ENCODE peak calls at places on chromosomes 13 and 19, in four cellular contexts. One of them, this sample, is unnamed.

GRCh38 chr13:110116072-110116487 is 190.9 kb downstream of the COL4A1 start:
- DNase-seq in fibroblast of the aortic adventitia: peak; percentile 60
- DNase-seq in Peyer's patch: peak; percentile 75
- DNase-seq in pancreas: peak; percentile 90
- DNase-seq in this sample: peak; percentile 68

GRCh38 chr13:94335786-94336357 is 143.6 kb downstream of the DCT start:
- DNase-seq in Peyer's patch: no peak
- DNase-seq in pancreas: no peak
- DNase-seq in fibroblast of the aortic adventitia: no peak
- DNase-seq in this sample: no peak

GRCh38 chr19:12750851-12751250 is 740 bp upstream of the BEST2 start:
- DNase-seq in pancreas: no peak
- DNase-seq in fibroblast of the aortic adventitia: no peak
- DNase-seq in Peyer's patch: no peak
- DNase-seq in this sample: no peak

GRCh38 chr13:80654638-80655249 is 313.8 kb upstream of the SPRY2 start:
- DNase-seq in fibroblast of the aortic adventitia: no peak
- DNase-seq in Peyer's patch: peak; percentile 41
- DNase-seq in pancreas: peak; percentile 65
- DNase-seq in this sample: no peak

GRCh38 chr13:75876371-75877050 is 240.4 kb downstream of the LMO7 start:
- DNase-seq in fibroblast of the aortic adventitia: peak; percentile 83
- DNase-seq in Peyer's patch: no peak
- DNase-seq in pancreas: no peak
- DNase-seq in this sample: no peak

GRCh38 chr19:46069841-46070341 is 29.1 kb upstream of the IGFL4 start:
- DNase-seq in Peyer's patch: no peak
- DNase-seq in pancreas: no peak
- DNase-seq in fibroblast of the aortic adventitia: peak; percentile 98
- DNase-seq in this sample: no peak

GRCh38 chr19:45076029-45076850 is at the start of gene ZNF296:
- DNase-seq in fibroblast of the aortic adventitia: peak; percentile 21
- DNase-seq in pancreas: peak; percentile 85
- DNase-seq in Peyer's patch: peak; percentile 92
- DNase-seq in this sample: no peak

GRCh38 chr19:3783660-3784584 is 2.3 kb downstream of the MATK start:
- DNase-seq in fibroblast of the aortic adventitia: no peak
- DNase-seq in pancreas: no peak
- DNase-seq in Peyer's patch: no peak
- DNase-seq in this sample: no peak

GRCh38 chr19:52901842-52902241 is 4.4 kb upstream of the ZNF320 start:
- DNase-seq in Peyer's patch: no peak
- DNase-seq in fibroblast of the aortic adventitia: no peak
- DNase-seq in pancreas: no peak
- DNase-seq in this sample: no peak

GRCh38 chr13:33782631-33783030 is 35.3 kb upstream of the RFC3 start:
- DNase-seq in pancreas: no peak
- DNase-seq in Peyer's patch: no peak
- DNase-seq in fibroblast of the aortic adventitia: no peak
- DNase-seq in this sample: no peak

GRCh38 chr13:112446347-112446861 is 70.2 kb downstream of the SPACA7 start:
- DNase-seq in pancreas: no peak
- DNase-seq in fibroblast of the aortic adventitia: no peak
- DNase-seq in Peyer's patch: no peak
- DNase-seq in this sample: peak; percentile 53

GRCh38 chr19:51803529-51803928 is 8.6 kb downstream of the FPR3 start:
- DNase-seq in pancreas: no peak
- DNase-seq in Peyer's patch: no peak
- DNase-seq in fibroblast of the aortic adventitia: no peak
- DNase-seq in this sample: no peak

GRCh38 chr19:11576186-11576585 is 1.3 kb downstream of the ACP5 start:
- DNase-seq in Peyer's patch: no peak
- DNase-seq in fibroblast of the aortic adventitia: no peak
- DNase-seq in pancreas: no peak
- DNase-seq in this sample: no peak

GRCh38 chr19:11580665-11581418 is 3.4 kb upstream of the ACP5 start:
- DNase-seq in pancreas: no peak
- DNase-seq in fibroblast of the aortic adventitia: peak; percentile 7
- DNase-seq in Peyer's patch: no peak
- DNase-seq in this sample: no peak

GRCh38 chr19:11574689-11575088 is 2.8 kb downstream of the ACP5 start:
- DNase-seq in fibroblast of the aortic adventitia: no peak
- DNase-seq in Peyer's patch: no peak
- DNase-seq in pancreas: no peak
- DNase-seq in this sample: no peak

GRCh38 chr19:11578342-11579142 is 1.1 kb upstream of the ACP5 start:
- DNase-seq in pancreas: peak; percentile 66
- DNase-seq in fibroblast of the aortic adventitia: no peak
- DNase-seq in Peyer's patch: no peak
- DNase-seq in this sample: no peak

GRCh38 chr19:11577451-11578341 is at the start of gene ACP5:
- DNase-seq in Peyer's patch: no peak
- DNase-seq in pancreas: no peak
- DNase-seq in fibroblast of the aortic adventitia: no peak
- DNase-seq in this sample: no peak
- H3K4me3 ChIP-seq in Peyer's patch: peak within 1 kb of the TSS; percentile 63
- H3K4me3 ChIP-seq in pancreas: peak within 1 kb of the TSS; percentile 26
- H3K4me3 ChIP-seq in fibroblast of the aortic adventitia: no peak within 1 kb of the TSS
- H3K4me3 ChIP-seq in this sample: peak within 1 kb of the TSS; percentile 64

GRCh38 chr19:56271096-56271495 is 1.5 kb upstream of the EDDM13 start:
- DNase-seq in pancreas: no peak
- DNase-seq in fibroblast of the aortic adventitia: no peak
- DNase-seq in Peyer's patch: no peak
- DNase-seq in this sample: no peak
- H3K4me3 ChIP-seq in pancreas: no peak overlapping the region
- H3K4me3 ChIP-seq in fibroblast of the aortic adventitia: no peak overlapping the region
- H3K4me3 ChIP-seq in Peyer's patch: no peak overlapping the region
- H3K4me3 ChIP-seq in this sample: no peak overlapping the region

DNA sequence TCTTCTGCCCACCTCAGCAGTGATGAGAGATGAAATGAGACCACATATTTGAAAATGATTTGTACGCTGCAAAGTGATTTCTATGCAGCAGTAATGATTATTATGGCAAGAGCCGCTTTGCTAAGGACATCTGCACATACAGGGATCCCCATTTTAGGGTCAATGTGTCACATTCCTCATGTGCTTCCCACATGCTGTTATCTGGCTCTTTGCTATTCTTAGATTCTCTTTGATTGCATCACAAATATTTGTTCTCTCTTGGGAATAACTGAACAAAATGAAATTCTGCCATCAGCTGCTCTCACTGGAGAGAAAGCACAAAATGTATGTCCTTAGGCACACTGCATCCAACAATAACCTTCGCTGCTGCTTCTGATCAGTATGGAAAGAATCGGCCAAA is 209.5 kb upstream of the IPO5 start:
- DNase-seq in fibroblast of the aortic adventitia: peak; percentile 45
- DNase-seq in Peyer's patch: no peak
- DNase-seq in pancreas: no peak
- DNase-seq in this sample: no peak
- H3K4me3 ChIP-seq in fibroblast of the aortic adventitia: no peak overlapping the region
- H3K4me3 ChIP-seq in Peyer's patch: no peak overlapping the region
- H3K4me3 ChIP-seq in pancreas: no peak overlapping the region
- H3K4me3 ChIP-seq in this sample: no peak overlapping the region

GRCh38 chr19:8319807-8320520 is 1.2 kb downstream of the NDUFA7 start:
- DNase-seq in pancreas: no peak
- DNase-seq in fibroblast of the aortic adventitia: no peak
- DNase-seq in Peyer's patch: no peak
- DNase-seq in this sample: no peak

GRCh38 chr19:8321760-8322637 is 703 bp downstream of the RPS28 start:
- DNase-seq in Peyer's patch: no peak
- DNase-seq in pancreas: no peak
- DNase-seq in fibroblast of the aortic adventitia: no peak
- DNase-seq in this sample: no peak

GRCh38 chr19:8320564-8321066 is 560 bp downstream of the NDUFA7 start:
- DNase-seq in pancreas: no peak
- DNase-seq in Peyer's patch: peak; percentile 60
- DNase-seq in fibroblast of the aortic adventitia: no peak
- DNase-seq in this sample: no peak

GRCh38 chr19:8322638-8322997 is 1.3 kb downstream of the RPS28 start:
- DNase-seq in fibroblast of the aortic adventitia: no peak
- DNase-seq in pancreas: no peak
- DNase-seq in Peyer's patch: no peak
- DNase-seq in this sample: no peak

GRCh38 chr19:8321067-8321759 is at the start of the genes NDUFA7 and RPS28:
- DNase-seq in fibroblast of the aortic adventitia: peak; percentile 96
- DNase-seq in pancreas: peak; percentile 99
- DNase-seq in Peyer's patch: peak; percentile 98
- DNase-seq in this sample: peak; percentile 97
- H3K4me3 ChIP-seq in fibroblast of the aortic adventitia: peak within 1 kb of the TSS; percentile 99
- H3K4me3 ChIP-seq in pancreas: peak within 1 kb of the TSS; percentile 61
- H3K4me3 ChIP-seq in Peyer's patch: peak within 1 kb of the TSS; percentile 81
- H3K4me3 ChIP-seq in this sample: peak within 1 kb of the TSS; percentile 90

GRCh38 chr19:21023901-21024300 is 3.4 kb downstream of the ZNF430 start:
- DNase-seq in fibroblast of the aortic adventitia: peak; percentile 19
- DNase-seq in pancreas: no peak
- DNase-seq in Peyer's patch: no peak
- DNase-seq in this sample: no peak

GRCh38 chr19:21022996-21023395 is 2.5 kb downstream of the ZNF430 start:
- DNase-seq in fibroblast of the aortic adventitia: peak; percentile 47
- DNase-seq in Peyer's patch: no peak
- DNase-seq in pancreas: no peak
- DNase-seq in this sample: no peak

DNA sequence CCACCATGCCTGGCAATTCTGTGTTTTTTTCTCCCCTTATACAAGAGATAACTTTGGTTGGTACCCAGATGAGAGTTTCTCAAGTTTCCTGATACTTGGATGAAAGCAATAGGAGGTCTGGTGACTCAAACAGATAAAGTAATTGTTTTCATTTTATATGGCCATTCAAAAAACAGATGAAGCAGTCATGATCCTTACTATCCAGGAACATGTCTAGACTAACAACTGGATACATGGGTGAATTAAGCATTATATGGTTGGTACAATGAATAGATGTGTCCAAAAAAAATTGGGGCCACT is 8.5 kb downstream of the ZNF430 start:
- DNase-seq in Peyer's patch: no peak
- DNase-seq in fibroblast of the aortic adventitia: no peak
- DNase-seq in pancreas: no peak
- DNase-seq in this sample: no peak
- H3K4me3 ChIP-seq in Peyer's patch: no peak overlapping the region
- H3K4me3 ChIP-seq in fibroblast of the aortic adventitia: no peak overlapping the region
- H3K4me3 ChIP-seq in pancreas: no peak overlapping the region
- H3K4me3 ChIP-seq in this sample: no peak overlapping the region

DNA sequence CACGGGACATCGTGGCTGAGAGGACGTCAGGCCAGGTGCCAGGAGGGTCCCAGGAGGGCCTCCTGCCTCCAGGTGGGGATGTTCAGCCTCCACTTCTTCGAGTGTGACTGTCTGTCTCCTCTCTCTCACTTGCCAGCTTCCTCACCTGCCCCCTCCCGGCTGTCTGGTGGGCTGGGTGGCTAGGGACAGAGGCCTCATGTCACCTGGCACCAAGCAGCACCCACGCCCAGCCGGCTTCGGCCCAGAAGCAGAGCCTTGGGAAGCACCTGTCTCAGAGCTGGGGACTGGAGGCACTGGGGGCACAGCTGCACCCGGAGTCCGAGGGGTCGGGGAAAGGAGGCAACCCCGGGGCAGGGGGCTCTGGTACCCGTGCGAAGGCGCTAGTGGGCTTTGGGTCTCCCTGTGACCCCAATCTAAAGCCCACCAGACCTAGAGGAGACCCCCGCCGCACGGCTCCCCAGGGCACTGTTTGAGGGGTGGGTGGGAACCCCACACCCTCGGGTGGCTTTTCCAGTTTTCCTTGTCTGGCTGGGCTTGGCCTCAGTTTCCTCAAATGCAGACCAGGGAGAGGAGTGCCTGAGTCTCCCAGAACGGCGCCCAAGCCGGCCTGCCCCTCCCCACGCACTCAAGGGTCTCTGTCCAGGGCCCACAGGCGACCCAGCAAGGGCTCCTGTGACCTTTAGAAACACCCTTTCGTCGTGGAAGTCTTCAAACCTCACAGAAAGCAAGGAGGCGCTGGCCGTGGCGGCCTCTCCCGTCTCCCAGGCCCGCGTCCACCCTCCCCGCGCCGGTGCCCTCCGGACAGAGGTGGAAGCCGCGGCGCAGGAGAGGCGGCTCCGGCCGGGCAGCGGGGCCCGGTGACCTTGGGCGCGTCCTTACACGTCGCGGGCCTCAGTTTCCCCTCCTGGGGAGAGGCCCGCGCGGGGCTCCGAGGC is 656 bp upstream of the HCN2 start:
- DNase-seq in fibroblast of the aortic adventitia: no peak
- DNase-seq in Peyer's patch: no peak
- DNase-seq in pancreas: no peak
- DNase-seq in this sample: no peak
- H3K4me3 ChIP-seq in fibroblast of the aortic adventitia: no peak overlapping the region
- H3K4me3 ChIP-seq in Peyer's patch: peak overlapping the region; percentile 16
- H3K4me3 ChIP-seq in pancreas: no peak overlapping the region
- H3K4me3 ChIP-seq in this sample: peak overlapping the region; percentile 39

DNA sequence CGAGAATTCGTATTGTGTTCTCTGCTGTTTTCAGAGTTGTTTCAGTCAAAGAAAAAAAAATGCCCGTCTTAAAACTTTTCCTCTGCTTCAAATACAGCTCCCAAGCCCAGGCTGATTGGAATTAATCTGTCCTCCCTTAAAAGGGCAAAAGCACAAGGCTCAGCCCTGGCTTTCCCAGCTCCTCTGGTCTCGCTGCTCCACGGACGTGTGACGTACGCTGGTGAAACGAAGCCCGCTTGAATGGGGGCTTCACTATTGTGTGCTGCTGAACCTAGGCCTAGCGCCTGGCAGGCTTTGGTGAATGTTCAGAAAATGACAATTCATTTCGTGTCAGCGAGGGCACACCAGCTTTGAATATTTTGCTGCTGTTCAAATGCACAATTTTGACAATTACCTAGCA is 654 bp upstream of the ZNF135 start:
- DNase-seq in pancreas: no peak
- DNase-seq in Peyer's patch: no peak
- DNase-seq in fibroblast of the aortic adventitia: no peak
- DNase-seq in this sample: no peak
- H3K4me3 ChIP-seq in pancreas: no peak overlapping the region
- H3K4me3 ChIP-seq in Peyer's patch: peak overlapping the region; percentile 58
- H3K4me3 ChIP-seq in fibroblast of the aortic adventitia: no peak overlapping the region
- H3K4me3 ChIP-seq in this sample: peak overlapping the region; percentile 85